ENCODE peak calls at places on chromosome 20, in nine cellular contexts. P, Y, J, C, H, X, V, T and D are unnamed samples. For H3K4me1 and H3K9me2, the result is how much of the 10 kb centered on the place peaks cover.

GRCh38 chr20:18057106-18057993 is at the start of gene OVOL2:
- DNase-seq in P (peak), Y (peak), J (peak), C (peak), H (peak), X (peak), V (peak), T (no peak), D (no peak)

GRCh38 chr20:64228751-64229518 is 26.6 kb upstream of the PCMTD2 start:
- DNase-seq in P (no peak), Y (no peak), J (no peak), C (no peak), H (no peak), X (no peak), V (no peak), T (no peak), D (no peak)

GRCh38 chr20:13708234-13708633 is 69.5 kb upstream of the TASP1 start:
- DNase-seq in P (no peak), Y (no peak), J (no peak), C (no peak), H (no peak), X (no peak), V (no peak), T (no peak), D (no peak)

GRCh38 chr20:7151666-7152065 is 384.2 kb downstream of the BMP2 start:
- DNase-seq in P (peak), Y (no peak), J (no peak), C (no peak), H (no peak), X (no peak), V (no peak), T (no peak), D (no peak)

GRCh38 chr20:9660236-9660868 is 146.0 kb downstream of the LAMP5 start:
- DNase-seq in P (peak), Y (no peak), J (peak), C (no peak), H (peak), X (peak), V (peak), T (peak), D (peak)

GRCh38 chr20:17688965-17689364 is 6.9 kb upstream of the RRBP1 start:
- DNase-seq in P (no peak), Y (no peak), J (no peak), C (no peak), H (no peak), X (no peak), V (no peak), T (no peak), D (no peak)

GRCh38 chr20:34574426-34574825 is 15.9 kb downstream of the MAP1LC3A start:
- DNase-seq in P (no peak), Y (no peak), J (no peak), C (no peak), H (no peak), X (no peak), V (no peak), T (no peak), D (no peak)

GRCh38 chr20:49916146-49917002 is 1.0 kb upstream of the SPATA2 start:
- DNase-seq in P (peak), Y (no peak), J (peak), C (no peak), H (peak), X (peak), V (no peak), T (peak), D (no peak)

GRCh38 chr20:17227669-17228623 is 1.1 kb downstream of the PCSK2 start:
- DNase-seq in P (peak), Y (no peak), J (peak), C (peak), H (no peak), X (no peak), V (peak), T (no peak), D (no peak)

GRCh38 chr20:33053291-33054106 is at the start of gene BPIFB3:
- DNase-seq in P (no peak), Y (no peak), J (no peak), C (no peak), H (no peak), X (no peak), V (peak), T (no peak), D (no peak)

GRCh38 chr20:32451340-32451681 is 93.2 kb downstream of the ASXL1 start:
- DNase-seq in P (no peak), Y (no peak), J (no peak), C (no peak), H (no peak), X (no peak), V (no peak), T (no peak), D (no peak)

GRCh38 chr20:63682384-63683139 is 13.9 kb upstream of the TNFRSF6B start:
- DNase-seq in P (peak), Y (peak), J (peak), C (no peak), H (peak), X (no peak), V (no peak), T (no peak), D (no peak)

GRCh38 chr20:59412251-59412650 is 111.8 kb downstream of the EDN3 start:
- DNase-seq in P (no peak), Y (no peak), J (no peak), C (no peak), H (no peak), X (no peak), V (no peak), T (no peak), D (no peak)

GRCh38 chr20:19523191-19523590 is 234.9 kb upstream of the RIN2 start:
- DNase-seq in P (no peak), Y (no peak), J (no peak), C (no peak), H (no peak), X (no peak), V (no peak), T (no peak), D (no peak)

GRCh38 chr20:41009960-41010359 is 18.7 kb upstream of the TOP1 start:
- DNase-seq in P (no peak), Y (no peak), J (peak), C (no peak), H (no peak), X (no peak), V (no peak), T (no peak), D (no peak)

GRCh38 chr20:53826597-53827291 is 233.1 kb upstream of the ZNF217 start:
- DNase-seq in P (peak), Y (no peak), J (peak), C (no peak), H (no peak), X (no peak), V (no peak), T (peak), D (peak)

GRCh38 chr20:24648481-24648880 is 179.1 kb downstream of the SYNDIG1 start:
- DNase-seq in P (peak), Y (no peak), J (no peak), C (no peak), H (no peak), X (no peak), V (no peak), T (no peak), D (peak)

GRCh38 chr20:6583134-6583738 is 184.2 kb upstream of the BMP2 start:
- DNase-seq in P (peak), Y (no peak), J (peak), C (peak), H (peak), X (peak), V (peak), T (peak), D (peak)

GRCh38 chr20:50625986-50626677 is 65.2 kb downstream of the RIPOR3 start:
- DNase-seq in P (peak), Y (peak), J (peak), C (peak), H (peak), X (no peak), V (peak), T (peak), D (peak)

GRCh38 chr20:725491-725890 is 42.8 kb downstream of the SLC52A3 start:
- DNase-seq in P (no peak), Y (no peak), J (no peak), C (no peak), H (no peak), X (no peak), V (no peak), T (no peak), D (no peak)

GRCh38 chr20:48721324-48722001 is 106.3 kb downstream of the PREX1 start:
- DNase-seq in P (no peak), Y (no peak), J (no peak), C (no peak), H (no peak), X (no peak), V (no peak), T (peak), D (no peak)

GRCh38 chr20:48722002-48722731 is 105.6 kb downstream of the PREX1 start:
- DNase-seq in P (peak), Y (no peak), J (no peak), C (no peak), H (no peak), X (no peak), V (no peak), T (no peak), D (no peak)

GRCh38 chr20:48724891-48725588 is 102.8 kb downstream of the PREX1 start:
- DNase-seq in P (no peak), Y (no peak), J (no peak), C (no peak), H (no peak), X (no peak), V (no peak), T (no peak), D (no peak)

GRCh38 chr20:48723308-48724264 is 104.2 kb downstream of the PREX1 start:
- DNase-seq in P (peak), Y (no peak), J (peak), C (no peak), H (no peak), X (no peak), V (no peak), T (no peak), D (no peak)

DNA sequence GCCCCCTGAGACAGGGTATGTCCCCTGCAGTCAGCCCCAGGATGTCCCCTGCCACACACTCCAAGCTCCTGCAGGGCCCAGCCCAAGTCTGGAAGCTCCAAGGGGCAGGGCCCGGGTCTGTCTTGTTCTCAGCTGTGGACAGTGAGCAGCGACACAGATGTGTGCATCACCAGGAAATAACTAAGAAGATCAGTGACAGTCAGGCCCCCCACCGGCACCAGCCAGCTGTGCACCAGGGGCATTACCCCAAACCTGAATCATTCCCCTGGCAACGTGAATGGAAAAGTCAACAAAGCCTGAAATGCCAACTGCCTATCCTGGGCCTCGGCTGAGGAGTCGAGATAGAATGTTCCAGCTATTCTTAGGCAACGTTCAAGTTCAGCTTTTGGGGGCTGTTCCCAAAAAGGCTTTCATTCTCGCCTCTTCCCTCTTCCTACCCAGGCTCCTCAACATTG is 105.0 kb downstream of the PREX1 start:
- DNase-seq in P (peak), Y (no peak), J (peak), C (no peak), H (peak), X (no peak), V (peak), T (peak), D (no peak)
- H3K4me1 ChIP-seq in P (under half), Y (under half), J (under half), C (under half), H (under half), X (under half), V (under half), T (half or more), D (under half)

GRCh38 chr20:10916312-10916711 is 242.5 kb upstream of the JAG1 start:
- DNase-seq in P (no peak), Y (no peak), J (no peak), C (no peak), H (no peak), X (no peak), V (no peak), T (no peak), D (no peak)
- H3K9me2 ChIP-seq in P (under half), Y (under half), J (under half), C (under half), H (under half), X (under half), V (under half), T (under half), D (under half)

DNA sequence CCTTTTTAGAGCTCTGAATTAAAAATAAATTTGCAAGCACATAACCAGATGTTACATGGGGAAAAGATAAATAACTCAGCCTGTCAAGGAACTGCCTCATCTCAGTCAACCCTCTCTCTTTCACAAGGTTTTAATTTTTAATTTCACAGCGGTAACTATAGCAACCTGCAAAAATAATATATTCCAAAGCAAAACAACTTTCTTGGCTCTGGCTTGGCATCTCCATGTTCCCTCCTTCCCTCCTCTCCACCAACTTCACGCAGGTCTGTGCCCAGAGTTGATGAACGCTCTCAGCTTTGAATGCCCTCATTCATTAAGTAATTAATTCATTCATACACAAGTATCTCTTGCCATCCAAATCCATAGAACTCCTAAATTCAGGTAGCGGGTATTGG is 32.5 kb upstream of the SIRPA start:
- DNase-seq in P (peak), Y (no peak), J (no peak), C (no peak), H (no peak), X (no peak), V (no peak), T (no peak), D (no peak)
- H3K4me3 ChIP-seq in P (no peak), Y (no peak), J (no peak), C (no peak), H (no peak), X (no peak), V (no peak), T (no peak), D (no peak)

DNA sequence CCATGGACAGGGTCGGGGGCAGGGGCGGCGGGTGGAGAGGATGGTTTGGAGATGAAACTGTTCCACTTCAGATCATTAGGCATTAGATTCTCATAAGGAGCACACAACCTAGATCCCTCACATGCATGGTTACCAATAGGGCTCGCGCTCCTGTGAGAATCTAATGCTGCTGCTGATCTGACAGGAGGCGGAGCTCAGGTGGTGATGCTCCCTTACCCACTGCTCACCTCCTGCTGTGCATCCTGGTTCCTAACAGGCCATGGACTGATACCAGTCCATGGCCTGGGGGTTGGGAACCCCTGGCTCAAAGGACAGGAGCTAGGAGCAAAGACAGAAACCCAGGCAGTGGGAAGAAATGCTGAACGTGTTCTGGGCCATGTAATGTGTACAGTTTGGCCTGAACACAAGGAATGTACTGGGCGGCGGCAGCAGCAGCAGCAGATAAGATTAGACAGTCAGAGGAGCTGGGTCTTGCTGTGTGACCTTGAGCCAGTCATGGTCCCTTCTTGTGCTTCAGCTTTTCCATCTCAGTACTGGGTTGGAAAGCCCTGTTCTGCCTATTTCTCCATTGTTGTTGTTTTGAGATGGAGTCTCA is 4.7 kb upstream of the SPAG4 start:
- DNase-seq in P (no peak), Y (no peak), J (no peak), C (no peak), H (no peak), X (no peak), V (no peak), T (peak), D (no peak)
- H3K4me1 ChIP-seq in P (under half), Y (half or more), J (under half), C (under half), H (under half), X (under half), V (under half), T (half or more), D (under half)

GRCh38 chr20:43839793-43840199 is 74.9 kb upstream of the TOX2 start:
- DNase-seq in P (no peak), Y (no peak), J (no peak), C (no peak), H (peak), X (peak), V (no peak), T (no peak), D (no peak)
- H3K9me2 ChIP-seq in P (under half), Y (under half), J (under half), C (under half), H (under half), X (under half), V (under half), T (under half), D (under half)